ENCODE peak calls at places on chromosomes 3 and 15, in eight cellular contexts. B, J, Z, E, K, A, T and H are unnamed samples.

GRCh38 chr3:7760718-7761117 is 740.9 kb upstream of the LMCD1 start:
- ATAC-seq in T (no peak), A (no peak), J (no peak), B (no peak), E (no peak), K (no peak), Z (no peak), H (no peak)

GRCh38 chr3:161586836-161587235 is 90.2 kb downstream of the OTOL1 start:
- ATAC-seq in K (no peak), Z (no peak), T (no peak), J (no peak), E (no peak), A (no peak), B (no peak), H (no peak)

GRCh38 chr3:119205209-119205608 is 31.8 kb downstream of the UPK1B start:
- ATAC-seq in E (peak; percentile 51), K (no peak), J (no peak), T (peak; percentile 38), Z (no peak), A (no peak), B (no peak), H (no peak)

GRCh38 chr15:81294501-81294850 is 29.5 kb downstream of the STARD5 start:
- ATAC-seq in B (no peak), K (no peak), T (no peak), A (peak; percentile 13), E (peak; percentile 41), J (no peak), Z (no peak), H (no peak)

GRCh38 chr3:23474580-23475357 is 271.6 kb downstream of the UBE2E2 start:
- ATAC-seq in J (no peak), B (no peak), K (no peak), E (no peak), T (no peak), Z (no peak), A (no peak), H (no peak)

GRCh38 chr3:20096135-20096685 is 56.0 kb downstream of the KAT2B start:
- ATAC-seq in J (no peak), A (no peak), Z (no peak), T (peak; percentile 75), E (no peak), K (no peak), B (no peak), H (no peak)

GRCh38 chr3:164459526-164460151 is 618.7 kb downstream of the SI start:
- ATAC-seq in A (no peak), J (no peak), B (no peak), E (no peak), Z (no peak), T (no peak), K (no peak), H (no peak)

GRCh38 chr3:128575777-128576176 is 74.8 kb downstream of the RPN1 start:
- ATAC-seq in E (no peak), A (no peak), J (no peak), T (peak; percentile 33), K (no peak), Z (no peak), B (no peak), H (no peak)

GRCh38 chr3:115999598-115999997 is 376.3 kb downstream of the GAP43 start:
- ATAC-seq in B (no peak), E (peak; percentile 21), J (no peak), A (no peak), Z (no peak), T (peak; percentile 16), K (no peak), H (peak; percentile 26)

GRCh38 chr3:41532976-41533375 is 333.7 kb downstream of the CTNNB1 start:
- ATAC-seq in J (no peak), A (no peak), K (no peak), E (no peak), Z (no peak), T (no peak), B (no peak), H (no peak)

GRCh38 chr15:29522373-29523276 is 253.0 kb upstream of the NSMCE3 start:
- ATAC-seq in Z (peak; percentile 96), K (no peak), J (no peak), B (no peak), E (peak; percentile 72), A (no peak), T (no peak), H (no peak)

GRCh38 chr15:66650433-66650832 is 51.6 kb upstream of the SMAD6 start:
- ATAC-seq in K (no peak), Z (no peak), B (no peak), A (peak; percentile 55), T (peak; percentile 76), J (peak; percentile 37), E (peak; percentile 63), H (peak; percentile 21)

GRCh38 chr3:69321301-69321986 is 64.4 kb downstream of the FRMD4B start:
- ATAC-seq in J (no peak), B (no peak), T (peak; percentile 25), A (no peak), Z (no peak), E (no peak), K (no peak), H (no peak)

GRCh38 chr3:158830391-158830790 is 28.5 kb downstream of the MFSD1 start:
- ATAC-seq in E (no peak), K (no peak), J (no peak), A (no peak), B (no peak), T (no peak), Z (peak; percentile 83), H (no peak)

GRCh38 chr15:68877626-68878025 is 52.7 kb upstream of the SPESP1 start:
- ATAC-seq in Z (no peak), T (no peak), J (no peak), B (no peak), A (no peak), E (no peak), K (no peak), H (no peak)

GRCh38 chr3:147384210-147385058 is 21.9 kb downstream of the ZIC4 start:
- ATAC-seq in T (no peak), Z (no peak), E (no peak), K (no peak), J (no peak), A (no peak), B (no peak), H (no peak)

GRCh38 chr3:168973897-168974296 is 689.6 kb downstream of the MECOM start:
- ATAC-seq in E (no peak), K (no peak), B (no peak), T (no peak), J (no peak), A (no peak), Z (no peak), H (no peak)

GRCh38 chr3:39222462-39222861 is 30.1 kb upstream of the XIRP1 start:
- ATAC-seq in J (no peak), B (no peak), K (no peak), T (no peak), E (no peak), A (no peak), Z (no peak), H (no peak)